ENCODE peak calls at places on chromosomes 11 and 22, in five cellular contexts. K, P, D, T and Z are unnamed samples. For H3K4me1, the result is how much of the 10 kb centered on the place peaks cover.

GRCh38 chr22:36552300-36552699 is 23.3 kb upstream of the EIF3D start:
- DNase-seq in P (no peak), T (no peak), K (no peak), D (no peak), Z (no peak)

GRCh38 chr11:61041755-61042518 is 60.4 kb upstream of the CD5 start:
- DNase-seq in T (no peak), D (no peak), K (no peak), P (peak), Z (no peak)

GRCh38 chr11:113865873-113866272 is 9.5 kb downstream of the USP28 start:
- DNase-seq in K (no peak), T (no peak), D (no peak), P (no peak), Z (no peak)

GRCh38 chr11:117874253-117874909 is 2.1 kb downstream of the FXYD6 start:
- DNase-seq in K (no peak), P (no peak), D (no peak), T (no peak), Z (no peak)

GRCh38 chr11:130141561-130142341 is 17.8 kb upstream of the ST14 start:
- DNase-seq in D (no peak), P (no peak), T (no peak), K (no peak), Z (no peak)

GRCh38 chr22:37032134-37032534 is 12.6 kb downstream of the MPST start:
- DNase-seq in D (no peak), T (no peak), K (no peak), P (no peak), Z (no peak)

GRCh38 chr22:35552186-35552842 is 11.7 kb downstream of the RASD2 start:
- DNase-seq in P (peak), K (no peak), T (no peak), D (peak), Z (no peak)

GRCh38 chr11:1502971-1503707 is 16.6 kb upstream of the MOB2 start:
- DNase-seq in P (no peak), K (peak), D (no peak), T (peak), Z (no peak)

GRCh38 chr11:105334025-105334714 is 194.6 kb upstream of the CARD18 start:
- DNase-seq in D (no peak), P (no peak), T (no peak), K (peak), Z (no peak)

GRCh38 chr11:80899381-80899780 is 1458.6 kb upstream of the TENM4 start:
- DNase-seq in T (no peak), P (peak), D (no peak), K (no peak), Z (no peak)

GRCh38 chr11:22666700-22667439 is 459 bp downstream of the GAS2 start:
- DNase-seq in D (no peak), K (peak), P (no peak), T (peak), Z (peak)

GRCh38 chr11:11624206-11624605 is 2.4 kb upstream of the GALNT18 start:
- DNase-seq in P (no peak), D (no peak), K (no peak), T (no peak), Z (no peak)

GRCh38 chr11:131099013-131099412 is 182.7 kb upstream of the SNX19 start:
- DNase-seq in T (no peak), D (no peak), K (no peak), P (peak), Z (no peak)

GRCh38 chr11:97743205-97743742 is 1277.5 kb upstream of the CNTN5 start:
- DNase-seq in P (no peak), T (no peak), D (no peak), K (no peak), Z (no peak)

DNA sequence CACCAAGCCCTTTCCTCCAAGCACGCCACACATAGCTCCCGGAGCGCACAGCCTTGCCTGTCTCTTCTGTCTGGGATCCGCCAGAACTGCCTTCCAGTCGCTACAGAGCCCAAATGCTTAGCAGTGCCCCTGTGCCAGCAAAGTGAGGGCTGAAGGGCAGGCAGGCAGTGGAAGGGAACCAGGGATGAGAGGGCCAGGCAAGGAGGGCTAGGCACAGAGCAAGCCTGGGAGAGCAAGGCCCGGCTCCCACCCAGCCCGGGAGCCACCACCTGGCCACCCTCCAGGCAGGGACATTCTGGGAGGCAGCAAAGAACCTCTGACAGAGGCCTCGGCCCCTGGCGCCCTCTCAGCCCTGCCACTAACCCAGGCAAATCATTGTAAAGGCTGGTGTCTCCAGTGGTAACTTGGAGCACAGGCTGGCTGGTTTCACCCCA is 32.5 kb downstream of the PPP2R1B start:
- DNase-seq in P (no peak), K (peak), T (no peak), D (no peak), Z (peak)
- H3K4me1 ChIP-seq in P (under half), K (half or more), T (under half), D (under half), Z (half or more)

GRCh38 chr22:45744442-45744841 is 72.8 kb downstream of the ATXN10 start:
- DNase-seq in P (no peak), K (no peak), T (no peak), D (no peak), Z (no peak)
- H3K27ac ChIP-seq in P (peak), K (peak), T (peak), D (peak), Z (no peak)

GRCh38 chr11:64864473-64865285 is 13.7 kb downstream of the EHD1 start:
- DNase-seq in T (peak), K (peak), D (no peak), P (no peak), Z (no peak)

GRCh38 chr11:64861227-64861970 is 16.9 kb upstream of the CDC42BPG start:
- DNase-seq in D (no peak), P (no peak), T (no peak), K (no peak), Z (no peak)

GRCh38 chr11:64864135-64864472 is 14.3 kb downstream of the EHD1 start:
- DNase-seq in D (no peak), T (no peak), K (no peak), P (no peak), Z (no peak)

GRCh38 chr11:64863381-64864060 is 14.9 kb downstream of the EHD1 start:
- DNase-seq in D (no peak), K (no peak), T (no peak), P (no peak), Z (no peak)

GRCh38 chr11:64862914-64863313 is 15.5 kb downstream of the EHD1 start:
- DNase-seq in P (no peak), T (no peak), D (no peak), K (peak), Z (peak)
- H3K4me1 ChIP-seq in P (half or more), T (under half), D (under half), K (half or more), Z (half or more)

GRCh38 chr11:66636411-66636810 is 2.1 kb upstream of the RBM4 start:
- DNase-seq in K (no peak), P (no peak), T (no peak), D (no peak), Z (no peak)

GRCh38 chr11:66638177-66639065 is at the start of gene RBM4:
- DNase-seq in K (peak), T (peak), D (peak), P (peak), Z (peak)

GRCh38 chr11:66637557-66638176 is 836 bp upstream of the RBM4 start:
- DNase-seq in T (no peak), P (no peak), K (no peak), D (no peak), Z (no peak)

GRCh38 chr11:66641834-66642233 is 3.3 kb downstream of the RBM4 start:
- DNase-seq in K (no peak), P (no peak), D (no peak), T (no peak), Z (no peak)

GRCh38 chr11:66639066-66639813 is 737 bp downstream of the RBM4 start:
- DNase-seq in K (no peak), T (no peak), P (peak), D (no peak), Z (no peak)
- H3K27ac ChIP-seq in K (peak), T (peak), P (peak), D (peak), Z (peak)

DNA sequence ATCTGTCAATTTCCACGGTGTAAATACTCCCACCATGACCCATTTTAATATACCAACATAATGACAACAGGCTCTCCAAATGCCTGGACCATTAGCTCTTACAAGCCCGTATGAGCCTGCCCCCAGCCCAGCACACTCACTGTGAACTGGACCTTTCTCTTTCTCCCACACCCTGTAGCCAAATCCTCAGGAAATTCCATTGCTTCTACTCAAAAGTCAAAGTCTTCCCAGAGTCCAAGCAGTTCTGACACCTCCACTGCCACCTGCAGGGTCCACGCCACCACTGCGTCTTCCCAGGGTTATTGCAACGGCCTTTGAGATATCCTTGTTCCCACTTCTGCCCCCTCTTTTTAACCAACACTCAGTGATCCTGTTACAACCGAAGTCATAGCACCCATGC is 110.1 kb upstream of the ASPHD2 start:
- DNase-seq in K (no peak), D (no peak), T (no peak), P (peak), Z (no peak)
- H3K4me1 ChIP-seq in K (under half), D (under half), T (under half), P (under half), Z (under half)

GRCh38 chr11:120271672-120272071 is 31.7 kb downstream of the POU2F3 start:
- DNase-seq in D (no peak), K (no peak), P (no peak), T (no peak), Z (no peak)

GRCh38 chr11:120270386-120270785 is 30.4 kb downstream of the POU2F3 start:
- DNase-seq in K (no peak), P (no peak), D (no peak), T (no peak), Z (no peak)

GRCh38 chr11:120272303-120272702 is 32.4 kb downstream of the POU2F3 start:
- DNase-seq in P (peak), T (no peak), D (no peak), K (no peak), Z (no peak)

GRCh38 chr11:120268686-120269085 is 28.7 kb downstream of the POU2F3 start:
- DNase-seq in K (no peak), T (no peak), P (no peak), D (no peak), Z (no peak)

DNA sequence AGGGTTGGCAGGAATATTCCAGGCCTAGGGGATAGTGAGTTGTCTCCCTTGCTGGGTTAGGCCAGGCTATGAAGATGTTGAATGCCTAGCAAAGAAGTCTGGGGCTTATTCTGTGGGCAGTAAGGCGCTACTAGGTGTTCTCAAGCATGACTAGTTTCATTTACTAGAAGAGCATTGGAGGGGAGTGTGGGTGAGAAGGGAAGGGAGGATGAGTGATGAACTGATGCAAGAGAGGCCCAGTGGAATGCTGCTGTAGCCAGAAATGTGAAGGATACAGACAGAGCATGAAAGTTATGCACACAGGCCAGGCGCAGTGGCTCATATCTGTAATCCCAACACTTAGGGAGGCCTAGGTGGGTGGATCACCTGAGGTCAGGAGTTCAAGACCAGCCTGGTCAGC is 33.5 kb downstream of the POU2F3 start:
- DNase-seq in D (no peak), T (no peak), K (no peak), P (no peak), Z (no peak)
- H3K27ac ChIP-seq in D (no peak), T (no peak), K (no peak), P (no peak), Z (no peak)

GRCh38 chr11:44575962-44576361 is 10.5 kb downstream of the CD82 start:
- DNase-seq in D (no peak), P (no peak), T (no peak), K (no peak), Z (no peak)

GRCh38 chr11:44574620-44575287 is 9.3 kb downstream of the CD82 start:
- DNase-seq in T (peak), P (peak), K (no peak), D (no peak), Z (no peak)

GRCh38 chr11:44573333-44573732 is 7.9 kb downstream of the CD82 start:
- DNase-seq in D (no peak), K (no peak), T (no peak), P (no peak), Z (no peak)

GRCh38 chr11:44577231-44577834 is 11.9 kb downstream of the CD82 start:
- DNase-seq in K (no peak), P (no peak), D (no peak), T (peak), Z (no peak)

GRCh38 chr11:44575288-44575672 is 9.8 kb downstream of the CD82 start:
- DNase-seq in K (no peak), P (no peak), T (no peak), D (no peak), Z (no peak)
- H3K4me1 ChIP-seq in K (under half), P (under half), T (under half), D (under half), Z (under half)

GRCh38 chr11:76207642-76208378 is 1.5 kb upstream of the WNT11 start:
- DNase-seq in T (peak), K (peak), P (peak), D (peak), Z (peak)

GRCh38 chr11:76208438-76208828 is 2.1 kb upstream of the WNT11 start:
- DNase-seq in P (peak), D (no peak), T (no peak), K (no peak), Z (no peak)

GRCh38 chr11:76209956-76210885 is 3.9 kb upstream of the WNT11 start:
- DNase-seq in K (peak), D (no peak), T (peak), P (peak), Z (peak)

GRCh38 chr11:76209671-76209955 is 3.3 kb upstream of the WNT11 start:
- DNase-seq in T (no peak), P (no peak), D (no peak), K (peak), Z (no peak)

GRCh38 chr11:76208829-76209670 is 2.7 kb upstream of the WNT11 start:
- DNase-seq in K (peak), T (peak), P (peak), D (peak), Z (peak)
- H3K27ac ChIP-seq in K (peak), T (no peak), P (no peak), D (peak), Z (peak)

DNA sequence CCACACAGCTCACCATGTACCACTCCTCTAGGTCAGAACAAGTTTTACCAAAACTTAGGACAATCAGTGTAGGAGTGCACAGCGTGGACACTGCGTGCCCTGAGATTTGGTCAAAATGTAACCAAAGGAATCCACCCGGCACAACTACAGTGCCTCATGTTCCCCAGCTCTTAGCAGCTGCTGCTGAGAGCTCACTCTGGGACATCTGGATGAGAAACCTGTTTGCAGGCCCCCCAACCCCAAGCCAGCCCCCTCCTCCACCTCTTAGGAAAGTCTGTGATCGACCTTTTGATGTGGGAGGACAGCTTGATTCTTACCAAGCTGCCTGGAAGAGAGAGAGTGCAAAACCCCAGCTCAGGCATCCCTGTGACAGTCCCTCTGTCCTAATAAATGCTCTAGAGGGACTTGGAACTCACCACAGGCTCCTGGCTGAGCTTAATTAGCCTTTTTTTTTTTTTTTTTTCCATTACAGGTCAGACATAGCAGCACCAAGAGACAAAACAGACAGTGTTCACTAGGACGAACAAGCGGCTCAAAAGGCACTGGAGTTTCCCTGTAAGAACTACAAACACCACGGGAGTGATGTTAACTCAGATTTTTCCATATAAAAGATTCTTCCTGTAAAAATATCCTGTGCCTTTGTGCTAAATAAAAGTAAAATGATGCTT is 101.2 kb upstream of the AKIP1 start:
- DNase-seq in K (no peak), D (no peak), T (no peak), P (no peak), Z (no peak)
- H3K4me1 ChIP-seq in K (under half), D (under half), T (under half), P (under half), Z (half or more)